ENCODE peak calls at places on chromosomes 13 and 19, in five cellular contexts. E, L, X, Y and O are unnamed samples. For H3K27me3 and H3K9me3, the result is how much of the 10 kb centered on the place peaks cover.

GRCh38 chr13:91381371-91381770 is 17.1 kb upstream of the GPC5 start:
- DNase-seq in Y (no peak), X (no peak), L (no peak), E (no peak), O (no peak)

GRCh38 chr13:26996965-26997752 is 174.5 kb downstream of the USP12 start:
- DNase-seq in Y (no peak), E (no peak), X (no peak), L (no peak), O (no peak)

GRCh38 chr13:27353166-27353583 is 71.2 kb upstream of the GTF3A start:
- DNase-seq in Y (no peak), L (no peak), X (no peak), E (no peak), O (no peak)

GRCh38 chr19:35755550-35756371 is 1.1 kb downstream of the HSPB6 start:
- DNase-seq in E (peak), X (peak), L (peak), Y (peak), O (peak)

GRCh38 chr13:111270765-111271164 is 49.7 kb upstream of the TEX29 start:
- DNase-seq in Y (no peak), X (no peak), E (no peak), L (no peak), O (no peak)

GRCh38 chr19:1767464-1767933 is 14.2 kb downstream of the ONECUT3 start:
- DNase-seq in E (peak), Y (no peak), X (no peak), L (no peak), O (peak)

GRCh38 chr19:1873524-1874473 is 10.4 kb upstream of the KLF16 start:
- DNase-seq in X (no peak), Y (no peak), L (peak), E (peak), O (no peak)

GRCh38 chr13:40060318-40061007 is 405.0 kb downstream of the COG6 start:
- DNase-seq in Y (peak), E (peak), L (peak), X (peak), O (no peak)

GRCh38 chr19:33040994-33041827 is 23.5 kb downstream of the RHPN2 start:
- DNase-seq in L (no peak), E (no peak), Y (no peak), X (no peak), O (no peak)

GRCh38 chr19:17757125-17757524 is 5.8 kb downstream of the FCHO1 start:
- DNase-seq in E (peak), Y (peak), L (peak), X (peak), O (no peak)

GRCh38 chr19:6729573-6730152 is 7.7 kb downstream of the GPR108 start:
- DNase-seq in E (no peak), X (no peak), L (no peak), Y (no peak), O (no peak)
- H3K27ac ChIP-seq in E (no peak), X (no peak), L (peak), Y (no peak), O (no peak)

DNA sequence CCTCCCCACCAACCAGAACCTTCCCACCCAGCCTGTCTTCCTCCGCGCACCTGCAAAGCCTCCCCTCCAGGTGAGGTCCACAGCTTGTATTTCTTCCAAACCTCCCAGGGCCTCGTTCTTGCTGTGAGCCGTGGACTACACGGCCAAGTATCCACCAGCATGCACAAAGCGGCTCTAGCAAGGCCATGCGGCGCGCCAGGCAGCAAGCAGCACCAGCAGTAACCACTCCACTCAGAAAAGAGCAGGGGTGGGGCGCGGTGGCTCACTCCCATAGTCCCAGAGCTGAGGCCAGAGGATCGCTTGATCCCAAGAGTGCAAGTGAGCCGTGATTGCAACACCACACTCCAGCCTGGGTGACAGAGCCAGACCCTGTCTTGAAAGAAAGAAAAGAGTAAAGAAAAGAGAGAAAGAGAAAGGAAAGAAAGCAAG is 4.7 kb downstream of the CCDC8 start:
- DNase-seq in E (peak), L (peak), Y (peak), X (peak), O (no peak)
- H3K27me3 ChIP-seq in E (half or more), L (under half), Y (under half), X (under half), O (half or more)

DNA sequence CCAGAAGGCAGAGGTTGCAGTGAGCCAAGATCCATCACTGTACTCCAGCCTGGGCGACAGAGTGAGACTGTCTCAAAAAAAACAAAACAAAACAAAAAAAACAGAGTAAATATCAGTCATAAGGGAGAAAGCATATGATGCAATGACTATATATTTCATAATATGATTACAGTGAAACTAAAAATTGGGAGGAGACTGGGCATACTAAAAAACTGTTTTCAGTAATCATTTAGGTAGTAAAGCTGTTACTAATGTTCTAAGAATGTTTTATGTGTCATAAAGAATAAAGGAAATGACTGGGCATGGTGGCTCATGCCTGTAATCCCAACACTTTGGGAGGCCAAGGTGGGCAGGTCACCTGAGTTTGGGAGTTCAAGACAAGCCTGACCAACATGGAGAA is 15.9 kb downstream of the ZNF573 start:
- DNase-seq in E (no peak), L (no peak), Y (no peak), X (no peak), O (no peak)
- H3K9me3 ChIP-seq in E (under half), L (under half), Y (under half), X (under half), O (under half)

GRCh38 chr13:38590796-38591507 is 95.9 kb upstream of the FREM2 start:
- DNase-seq in X (no peak), L (no peak), E (no peak), Y (no peak), O (no peak)

DNA sequence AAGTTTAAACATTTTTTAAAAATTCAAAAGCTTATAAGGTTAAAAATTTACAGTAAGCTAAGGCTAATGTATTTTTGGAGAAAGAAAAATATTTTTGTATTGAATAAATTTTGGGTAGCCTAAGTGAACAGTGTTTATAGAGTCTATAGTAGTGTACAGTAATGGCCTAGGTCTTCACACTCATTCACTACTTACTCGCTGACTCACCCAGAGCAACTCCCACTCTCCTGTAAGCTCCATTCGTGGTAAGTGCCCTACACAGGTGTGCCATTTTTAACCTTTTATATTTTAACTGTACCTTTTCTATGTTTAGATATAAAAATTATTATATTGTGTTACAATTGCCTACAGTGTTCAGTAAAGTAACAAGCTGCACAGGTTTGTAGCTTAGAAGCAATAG is 96.6 kb upstream of the FREM2 start:
- DNase-seq in L (no peak), Y (no peak), E (no peak), X (no peak), O (no peak)
- H3K27ac ChIP-seq in L (no peak), Y (no peak), E (no peak), X (no peak), O (no peak)

GRCh38 chr13:78712866-78713265 is 53.9 kb upstream of the OBI1 start:
- DNase-seq in L (no peak), X (no peak), E (no peak), Y (no peak), O (no peak)
- H3K27me3 ChIP-seq in L (under half), X (under half), E (under half), Y (under half), O (under half)

DNA sequence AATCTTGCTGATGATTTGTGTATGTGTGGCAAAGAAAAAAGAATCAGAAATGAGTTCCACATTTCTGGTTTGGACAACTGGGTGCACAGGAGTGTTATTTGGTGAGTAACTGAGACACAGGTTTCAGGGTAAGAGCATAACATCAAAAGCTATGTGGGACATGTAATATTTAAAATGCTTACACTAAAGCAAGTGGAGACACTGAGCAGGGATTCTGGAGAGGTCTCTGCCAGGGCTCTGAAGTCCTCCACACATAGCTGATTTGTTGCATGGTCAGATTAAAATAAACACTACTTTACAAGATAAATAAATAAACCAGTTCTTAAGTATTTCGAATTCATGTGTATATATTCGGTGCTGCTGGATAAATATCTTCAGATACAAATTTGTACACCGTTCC is 16.3 kb upstream of the PEG3 start:
- DNase-seq in L (no peak), X (no peak), Y (no peak), E (no peak), O (no peak)
- H3K9me3 ChIP-seq in L (under half), X (under half), Y (under half), E (under half), O (under half)

DNA sequence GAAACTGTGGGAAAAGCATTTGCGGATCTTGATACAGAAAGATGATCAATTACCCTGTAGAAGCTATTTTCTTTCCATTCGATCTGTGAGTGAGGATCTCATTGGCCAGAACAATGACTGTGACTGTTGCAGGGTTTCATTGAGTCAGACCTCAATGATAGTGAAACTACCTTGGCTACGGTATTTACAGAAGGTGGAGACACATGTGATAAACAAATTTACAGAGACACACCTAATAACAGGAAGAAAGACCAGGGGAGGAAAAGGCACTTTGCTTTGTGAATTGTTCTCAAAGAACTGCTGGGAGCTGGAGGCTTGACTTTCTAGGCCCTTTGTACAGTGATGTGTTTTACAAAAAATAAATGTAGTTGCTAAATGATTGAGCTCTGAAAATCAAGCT is 19.9 kb upstream of the ARGLU1 start:
- DNase-seq in Y (no peak), X (no peak), E (no peak), L (no peak), O (no peak)
- H3K27ac ChIP-seq in Y (peak), X (no peak), E (peak), L (no peak), O (no peak)